ENCODE peak calls at places on chromosomes 6 and 20, in seven cellular contexts. F is GM23248; W is right atrium auricular region; G is LoVo; U is activated CD4-positive, alpha-beta T cell treated with anti-CD3 and anti-CD28 coated beads, Interleukin-2, amount 50 U/mL, for 48 hours; Z is naive thymus-derived CD8-positive, alpha-beta T cell; C is NAMALWA. D is an unnamed sample.

GRCh38 chr6:130717657-130718056 is 109.5 kb upstream of the SMLR1 start:
- DNase-seq in F (no peak), W (no peak), G (no peak), U (no peak), Z (no peak), C (no peak), D (no peak)

GRCh38 chr6:126388235-126388634 is 48.3 kb downstream of the CENPW start:
- DNase-seq in F (no peak), W (no peak), G (no peak), U (no peak), Z (no peak), C (no peak), D (no peak)

GRCh38 chr6:27296106-27296783 is 15.8 kb downstream of the POM121L2 start:
- DNase-seq in F (peak; percentile 60), W (no peak), G (peak; percentile 76), U (no peak), Z (no peak), C (no peak), D (no peak)

GRCh38 chr20:58542411-58543095 is 27.4 kb upstream of the APCDD1L start:
- DNase-seq in F (peak; percentile 41), W (peak; percentile 28), G (no peak), U (no peak), Z (no peak), C (no peak), D (no peak)

GRCh38 chr20:5654557-5654956 is 95.6 kb upstream of the SHLD1 start:
- DNase-seq in F (peak; percentile 95), W (no peak), G (peak; percentile 74), U (no peak), Z (no peak), C (no peak), D (no peak)

GRCh38 chr6:139931746-139932145 is 557.3 kb upstream of the CITED2 start:
- DNase-seq in F (no peak), W (no peak), G (no peak), U (no peak), Z (no peak), C (no peak), D (no peak)

GRCh38 chr20:14334306-14334930 is 3.0 kb downstream of the FLRT3 start:
- DNase-seq in F (peak; percentile 75), W (no peak), G (peak; percentile 24), U (no peak), Z (no peak), C (peak; percentile 33), D (peak; percentile 47)

GRCh38 chr6:80143312-80143960 is 37.0 kb downstream of the BCKDHB start:
- DNase-seq in F (peak; percentile 90), W (peak; percentile 87), G (peak; percentile 84), U (no peak), Z (no peak), C (no peak), D (peak; percentile 83)

GRCh38 chr6:56749632-56750151 is 107.0 kb upstream of the DST start:
- DNase-seq in F (peak; percentile 93), W (no peak), G (peak; percentile 66), U (no peak), Z (no peak), C (no peak), D (no peak)

GRCh38 chr6:113306552-113307145 is 550.5 kb upstream of the MARCKS start:
- DNase-seq in F (peak; percentile 49), W (peak; percentile 62), G (peak; percentile 12), U (peak; percentile 57), Z (no peak), C (peak; percentile 76), D (peak; percentile 37)

GRCh38 chr6:37587776-37588744 is 88.4 kb upstream of the CCDC167 start:
- DNase-seq in F (no peak), W (no peak), G (no peak), U (no peak), Z (no peak), C (no peak), D (no peak)

GRCh38 chr6:25511386-25511785 is 140.6 kb upstream of the SCGN start:
- DNase-seq in F (peak; percentile 81), W (no peak), G (no peak), U (no peak), Z (no peak), C (no peak), D (no peak)

GRCh38 chr6:139927236-139927635 is 552.8 kb upstream of the CITED2 start:
- DNase-seq in F (peak; percentile 76), W (no peak), G (no peak), U (no peak), Z (no peak), C (no peak), D (no peak)

GRCh38 chr20:9903048-9903651 is 64.3 kb upstream of the PAK5 start:
- DNase-seq in F (peak; percentile 11), W (no peak), G (no peak), U (no peak), Z (no peak), C (peak; percentile 48), D (no peak)

GRCh38 chr20:53331151-53331973 is 262.3 kb downstream of the ZNF217 start:
- DNase-seq in F (peak; percentile 88), W (no peak), G (peak; percentile 26), U (no peak), Z (no peak), C (no peak), D (no peak)

GRCh38 chr6:68738039-68738438 is 103.0 kb downstream of the ADGRB3 start:
- DNase-seq in F (no peak), W (no peak), G (no peak), U (no peak), Z (no peak), C (no peak), D (no peak)

GRCh38 chr20:37816726-37817125 is 86.2 kb upstream of the VSTM2L start:
- DNase-seq in F (peak; percentile 4), W (no peak), G (no peak), U (no peak), Z (no peak), C (no peak), D (no peak)

GRCh38 chr6:3194535-3195376 is 32.7 kb downstream of the TUBB2B start:
- DNase-seq in F (no peak), W (no peak), G (no peak), U (no peak), Z (no peak), C (no peak), D (no peak)

GRCh38 chr20:46145646-46146045 is 27.5 kb downstream of the CD40 start:
- DNase-seq in F (no peak), W (no peak), G (no peak), U (no peak), Z (no peak), C (no peak), D (no peak)

GRCh38 chr20:23928353-23928752 is 48.8 kb upstream of the CST5 start:
- DNase-seq in F (no peak), W (no peak), G (no peak), U (no peak), Z (no peak), C (no peak), D (no peak)

GRCh38 chr6:11496152-11497060 is 41.1 kb upstream of the TMEM170B start:
- DNase-seq in F (peak; percentile 86), W (peak; percentile 75), G (peak; percentile 76), U (peak; percentile 48), Z (peak; percentile 75), C (peak; percentile 94), D (peak; percentile 78)

GRCh38 chr20:4099905-4100675 is 84.7 kb upstream of the RNF24 start:
- DNase-seq in F (peak; percentile 79), W (no peak), G (no peak), U (no peak), Z (no peak), C (no peak), D (no peak)

GRCh38 chr6:56534680-56535419 is 107.8 kb downstream of the DST start:
- DNase-seq in F (no peak), W (no peak), G (no peak), U (no peak), Z (no peak), C (no peak), D (no peak)

GRCh38 chr6:100353276-100354015 is 111.3 kb downstream of the SIM1 start:
- DNase-seq in F (peak; percentile 66), W (no peak), G (no peak), U (no peak), Z (no peak), C (no peak), D (no peak)

GRCh38 chr6:90214461-90214860 is 82.2 kb downstream of the BACH2 start:
- DNase-seq in F (no peak), W (no peak), G (no peak), U (no peak), Z (no peak), C (no peak), D (no peak)

GRCh38 chr20:40954521-40955165 is 74.0 kb upstream of the TOP1 start:
- DNase-seq in F (no peak), W (no peak), G (no peak), U (no peak), Z (no peak), C (no peak), D (no peak)